ENCODE peak calls at places on chromosomes 6 and 20, in eight cellular contexts. One of them, this sample, is unnamed.

GRCh38 chr6:39280247-39280731 is 33.9 kb downstream of the KCNK17 start:
- DNase-seq in ovary: no peak
- DNase-seq in MCF 10A: peak
- DNase-seq in adrenal gland: peak
- DNase-seq in GM10248: no peak
- DNase-seq in type B pancreatic cell: no peak
- DNase-seq in uterus: no peak
- DNase-seq in cardiac muscle cell: no peak
- DNase-seq in this sample: no peak

GRCh38 chr20:36147707-36148106 is 6.8 kb upstream of the EPB41L1 start:
- DNase-seq in ovary: no peak
- DNase-seq in MCF 10A: no peak
- DNase-seq in adrenal gland: no peak
- DNase-seq in GM10248: no peak
- DNase-seq in type B pancreatic cell: no peak
- DNase-seq in uterus: peak
- DNase-seq in cardiac muscle cell: peak
- DNase-seq in this sample: no peak

GRCh38 chr6:113909224-113909856 is 52.2 kb downstream of the MARCKS start:
- DNase-seq in ovary: no peak
- DNase-seq in MCF 10A: peak
- DNase-seq in adrenal gland: no peak
- DNase-seq in GM10248: peak
- DNase-seq in type B pancreatic cell: no peak
- DNase-seq in uterus: no peak
- DNase-seq in cardiac muscle cell: peak
- DNase-seq in this sample: peak

GRCh38 chr20:5657190-5657872 is 92.9 kb upstream of the SHLD1 start:
- DNase-seq in ovary: peak
- DNase-seq in MCF 10A: peak
- DNase-seq in adrenal gland: peak
- DNase-seq in GM10248: no peak
- DNase-seq in type B pancreatic cell: no peak
- DNase-seq in uterus: peak
- DNase-seq in cardiac muscle cell: peak
- DNase-seq in this sample: peak

GRCh38 chr6:130993292-130993765 is 69.7 kb downstream of the EPB41L2 start:
- DNase-seq in ovary: no peak
- DNase-seq in MCF 10A: no peak
- DNase-seq in adrenal gland: peak
- DNase-seq in GM10248: no peak
- DNase-seq in type B pancreatic cell: no peak
- DNase-seq in uterus: no peak
- DNase-seq in cardiac muscle cell: no peak
- DNase-seq in this sample: no peak

GRCh38 chr20:60820918-60821317 is 431.1 kb upstream of the CDH4 start:
- DNase-seq in ovary: no peak
- DNase-seq in MCF 10A: no peak
- DNase-seq in adrenal gland: no peak
- DNase-seq in GM10248: no peak
- DNase-seq in type B pancreatic cell: no peak
- DNase-seq in uterus: no peak
- DNase-seq in cardiac muscle cell: no peak
- DNase-seq in this sample: no peak

GRCh38 chr6:37990762-37991525 is 171.4 kb downstream of the ZFAND3 start:
- DNase-seq in ovary: no peak
- DNase-seq in MCF 10A: peak
- DNase-seq in adrenal gland: peak
- DNase-seq in GM10248: no peak
- DNase-seq in type B pancreatic cell: no peak
- DNase-seq in uterus: peak
- DNase-seq in cardiac muscle cell: peak
- DNase-seq in this sample: no peak

GRCh38 chr20:46308258-46309157 is at the start of gene CDH22:
- DNase-seq in ovary: peak
- DNase-seq in MCF 10A: no peak
- DNase-seq in adrenal gland: peak
- DNase-seq in GM10248: peak
- DNase-seq in type B pancreatic cell: no peak
- DNase-seq in uterus: no peak
- DNase-seq in cardiac muscle cell: peak
- DNase-seq in this sample: peak

GRCh38 chr6:149567846-149568585 is 1.8 kb downstream of the GINM1 start:
- DNase-seq in ovary: no peak
- DNase-seq in MCF 10A: no peak
- DNase-seq in adrenal gland: no peak
- DNase-seq in GM10248: peak
- DNase-seq in type B pancreatic cell: no peak
- DNase-seq in uterus: no peak
- DNase-seq in cardiac muscle cell: no peak
- DNase-seq in this sample: no peak

GRCh38 chr6:104597541-104598050 is 262.1 kb downstream of the HACE1 start:
- DNase-seq in ovary: no peak
- DNase-seq in MCF 10A: no peak
- DNase-seq in adrenal gland: no peak
- DNase-seq in GM10248: no peak
- DNase-seq in type B pancreatic cell: no peak
- DNase-seq in uterus: no peak
- DNase-seq in cardiac muscle cell: peak
- DNase-seq in this sample: no peak

GRCh38 chr6:169253745-169254238 is at the start of gene THBS2:
- DNase-seq in ovary: peak
- DNase-seq in MCF 10A: no peak
- DNase-seq in adrenal gland: no peak
- DNase-seq in GM10248: no peak
- DNase-seq in type B pancreatic cell: no peak
- DNase-seq in uterus: peak
- DNase-seq in cardiac muscle cell: peak
- DNase-seq in this sample: peak

GRCh38 chr6:119426619-119427018 is 77.1 kb upstream of the MAN1A1 start:
- DNase-seq in ovary: no peak
- DNase-seq in MCF 10A: no peak
- DNase-seq in adrenal gland: no peak
- DNase-seq in GM10248: no peak
- DNase-seq in type B pancreatic cell: no peak
- DNase-seq in uterus: no peak
- DNase-seq in cardiac muscle cell: no peak
- DNase-seq in this sample: no peak

GRCh38 chr6:125102901-125103300 is 50.7 kb upstream of the TPD52L1 start:
- DNase-seq in ovary: no peak
- DNase-seq in MCF 10A: peak
- DNase-seq in adrenal gland: no peak
- DNase-seq in GM10248: no peak
- DNase-seq in type B pancreatic cell: no peak
- DNase-seq in uterus: no peak
- DNase-seq in cardiac muscle cell: peak
- DNase-seq in this sample: no peak

GRCh38 chr20:48284837-48285236 is 499.6 kb upstream of the SULF2 start:
- DNase-seq in ovary: no peak
- DNase-seq in MCF 10A: no peak
- DNase-seq in adrenal gland: no peak
- DNase-seq in GM10248: no peak
- DNase-seq in type B pancreatic cell: no peak
- DNase-seq in uterus: no peak
- DNase-seq in cardiac muscle cell: no peak
- DNase-seq in this sample: no peak
- TF ChIP-seq CTCF in ovary: no peak
- TF ChIP-seq CTCF in MCF 10A: no peak
- TF ChIP-seq CTCF in adrenal gland: no peak
- TF ChIP-seq CTCF in GM10248: no peak
- TF ChIP-seq CTCF in type B pancreatic cell: no peak
- TF ChIP-seq CTCF in uterus: no peak
- TF ChIP-seq CTCF in cardiac muscle cell: no peak
- TF ChIP-seq CTCF in this sample: no peak

GRCh38 chr20:48877299-48877698 is 44.2 kb upstream of the ARFGEF2 start:
- DNase-seq in ovary: no peak
- DNase-seq in MCF 10A: no peak
- DNase-seq in adrenal gland: no peak
- DNase-seq in GM10248: no peak
- DNase-seq in type B pancreatic cell: no peak
- DNase-seq in uterus: no peak
- DNase-seq in cardiac muscle cell: no peak
- DNase-seq in this sample: no peak
- TF ChIP-seq CTCF in ovary: no peak
- TF ChIP-seq CTCF in MCF 10A: no peak
- TF ChIP-seq CTCF in adrenal gland: peak
- TF ChIP-seq CTCF in GM10248: peak
- TF ChIP-seq CTCF in type B pancreatic cell: no peak
- TF ChIP-seq CTCF in uterus: no peak
- TF ChIP-seq CTCF in cardiac muscle cell: no peak
- TF ChIP-seq CTCF in this sample: no peak

GRCh38 chr6:42896178-42896719 is 16.8 kb downstream of the RPL7L1 start:
- DNase-seq in ovary: no peak
- DNase-seq in MCF 10A: no peak
- DNase-seq in adrenal gland: no peak
- DNase-seq in GM10248: no peak
- DNase-seq in type B pancreatic cell: no peak
- DNase-seq in uterus: no peak
- DNase-seq in cardiac muscle cell: no peak
- DNase-seq in this sample: no peak
- TF ChIP-seq CTCF in ovary: no peak
- TF ChIP-seq CTCF in MCF 10A: no peak
- TF ChIP-seq CTCF in adrenal gland: no peak
- TF ChIP-seq CTCF in GM10248: no peak
- TF ChIP-seq CTCF in type B pancreatic cell: no peak
- TF ChIP-seq CTCF in uterus: no peak
- TF ChIP-seq CTCF in cardiac muscle cell: no peak
- TF ChIP-seq CTCF in this sample: no peak

DNA sequence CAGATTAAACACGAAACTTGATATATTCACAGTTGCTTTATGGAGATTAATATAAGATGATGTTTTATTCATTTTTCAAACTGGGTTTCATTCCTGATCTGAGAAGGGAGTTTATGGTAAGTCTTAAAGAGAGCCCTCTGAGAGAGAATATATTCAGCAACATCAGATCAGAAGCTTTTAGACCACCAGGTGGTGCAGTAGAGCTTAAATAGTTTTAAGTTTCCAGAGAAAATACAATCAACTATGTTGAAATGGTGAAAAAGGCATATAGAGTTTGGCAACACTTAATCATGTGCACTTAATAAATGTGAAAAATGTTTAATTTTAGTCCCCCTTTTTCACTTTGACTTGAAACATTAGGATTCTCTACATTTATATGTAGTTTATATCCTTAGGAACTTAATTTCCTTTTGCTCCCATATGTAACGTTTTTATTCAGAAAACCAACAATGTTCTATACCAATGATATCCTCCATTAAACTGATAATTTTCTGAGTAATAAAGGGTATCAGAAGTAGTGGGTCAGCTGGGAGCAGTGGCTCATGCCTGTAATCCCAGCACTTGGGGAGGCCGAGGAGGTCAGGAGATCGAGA is 86.3 kb upstream of the CLDN20 start:
- DNase-seq in ovary: no peak
- DNase-seq in MCF 10A: peak
- DNase-seq in adrenal gland: peak
- DNase-seq in GM10248: no peak
- DNase-seq in type B pancreatic cell: no peak
- DNase-seq in uterus: peak
- DNase-seq in cardiac muscle cell: peak
- DNase-seq in this sample: peak
- TF ChIP-seq CTCF in ovary: peak
- TF ChIP-seq CTCF in MCF 10A: peak
- TF ChIP-seq CTCF in adrenal gland: peak
- TF ChIP-seq CTCF in GM10248: peak
- TF ChIP-seq CTCF in type B pancreatic cell: peak
- TF ChIP-seq CTCF in uterus: peak
- TF ChIP-seq CTCF in cardiac muscle cell: peak
- TF ChIP-seq CTCF in this sample: peak

GRCh38 chr6:132995009-132995408 is 180.6 kb downstream of the RPS12 start:
- DNase-seq in ovary: no peak
- DNase-seq in MCF 10A: no peak
- DNase-seq in adrenal gland: no peak
- DNase-seq in GM10248: no peak
- DNase-seq in type B pancreatic cell: no peak
- DNase-seq in uterus: no peak
- DNase-seq in cardiac muscle cell: no peak
- DNase-seq in this sample: no peak
- TF ChIP-seq CTCF in ovary: no peak
- TF ChIP-seq CTCF in MCF 10A: no peak
- TF ChIP-seq CTCF in adrenal gland: no peak
- TF ChIP-seq CTCF in GM10248: no peak
- TF ChIP-seq CTCF in type B pancreatic cell: no peak
- TF ChIP-seq CTCF in uterus: no peak
- TF ChIP-seq CTCF in cardiac muscle cell: no peak
- TF ChIP-seq CTCF in this sample: no peak

This sample was measured in endothelial cell.